ENCODE peak calls at places on chromosomes 1 and 21, in four cellular contexts. One of them, this sample, is unnamed. For H3K4me1, the result is how much of the 10 kb centered on the place peaks cover.

GRCh38 chr1:59186656-59187055 is 110.2 kb upstream of the FGGY start:
- DNase-seq in heart left ventricle: no peak
- DNase-seq in psoas muscle: peak
- DNase-seq in right atrium auricular region: peak
- DNase-seq in this sample: no peak

GRCh38 chr1:78006491-78006890 is 1.8 kb downstream of the DNAJB4 start:
- DNase-seq in psoas muscle: no peak
- DNase-seq in right atrium auricular region: no peak
- DNase-seq in heart left ventricle: no peak
- DNase-seq in this sample: no peak

GRCh38 chr1:101587749-101588148 is 350.9 kb downstream of the S1PR1 start:
- DNase-seq in right atrium auricular region: peak
- DNase-seq in psoas muscle: peak
- DNase-seq in heart left ventricle: peak
- DNase-seq in this sample: peak

GRCh38 chr1:93304716-93305138 is 41.0 kb upstream of the DR1 start:
- DNase-seq in heart left ventricle: peak
- DNase-seq in psoas muscle: no peak
- DNase-seq in right atrium auricular region: no peak
- DNase-seq in this sample: peak

GRCh38 chr21:29904359-29905282 is 35.2 kb downstream of the GRIK1 start:
- DNase-seq in heart left ventricle: no peak
- DNase-seq in right atrium auricular region: no peak
- DNase-seq in psoas muscle: no peak
- DNase-seq in this sample: no peak

GRCh38 chr1:212142883-212143530 is 107.5 kb downstream of the DTL start:
- DNase-seq in psoas muscle: no peak
- DNase-seq in heart left ventricle: no peak
- DNase-seq in right atrium auricular region: no peak
- DNase-seq in this sample: no peak

GRCh38 chr1:32365445-32365844 is 3.1 kb downstream of the TSSK3 start:
- DNase-seq in right atrium auricular region: no peak
- DNase-seq in psoas muscle: no peak
- DNase-seq in heart left ventricle: no peak
- DNase-seq in this sample: no peak

GRCh38 chr1:152458384-152459185 is 44.5 kb upstream of the CRNN start:
- DNase-seq in heart left ventricle: peak
- DNase-seq in right atrium auricular region: peak
- DNase-seq in psoas muscle: peak
- DNase-seq in this sample: peak

GRCh38 chr1:85296980-85297379 is 20.5 kb upstream of the BCL10 start:
- DNase-seq in heart left ventricle: no peak
- DNase-seq in psoas muscle: no peak
- DNase-seq in right atrium auricular region: no peak
- DNase-seq in this sample: no peak

GRCh38 chr1:29176567-29176966 is 5.1 kb downstream of the SRSF4 start:
- DNase-seq in heart left ventricle: no peak
- DNase-seq in right atrium auricular region: no peak
- DNase-seq in psoas muscle: no peak
- DNase-seq in this sample: no peak

GRCh38 chr1:221708076-221708571 is 33.8 kb downstream of the DUSP10 start:
- DNase-seq in psoas muscle: no peak
- DNase-seq in heart left ventricle: no peak
- DNase-seq in right atrium auricular region: no peak
- DNase-seq in this sample: peak

GRCh38 chr1:149848340-149848771 is 51.0 kb upstream of the BOLA1 start:
- DNase-seq in right atrium auricular region: no peak
- DNase-seq in psoas muscle: no peak
- DNase-seq in heart left ventricle: no peak
- DNase-seq in this sample: no peak

GRCh38 chr1:95388041-95388440 is 154.0 kb downstream of the RWDD3 start:
- DNase-seq in right atrium auricular region: no peak
- DNase-seq in psoas muscle: no peak
- DNase-seq in heart left ventricle: no peak
- DNase-seq in this sample: peak

GRCh38 chr1:35810096-35810860 is 2.5 kb downstream of the AGO4 start:
- DNase-seq in right atrium auricular region: no peak
- DNase-seq in psoas muscle: no peak
- DNase-seq in heart left ventricle: no peak
- DNase-seq in this sample: no peak

GRCh38 chr1:103560427-103560826 is 11.0 kb upstream of the AMY2B start:
- DNase-seq in heart left ventricle: no peak
- DNase-seq in right atrium auricular region: no peak
- DNase-seq in psoas muscle: no peak
- DNase-seq in this sample: no peak

GRCh38 chr1:15154480-15155036 is 1.0 kb downstream of the TMEM51 start:
- DNase-seq in right atrium auricular region: no peak
- DNase-seq in psoas muscle: peak
- DNase-seq in heart left ventricle: no peak
- DNase-seq in this sample: peak

GRCh38 chr1:111729271-111729921 is 9.8 kb downstream of the INKA2 start:
- DNase-seq in psoas muscle: peak
- DNase-seq in heart left ventricle: peak
- DNase-seq in right atrium auricular region: peak
- DNase-seq in this sample: no peak

GRCh38 chr1:81317191-81317590 is 483.5 kb upstream of the ADGRL2 start:
- DNase-seq in right atrium auricular region: no peak
- DNase-seq in psoas muscle: no peak
- DNase-seq in heart left ventricle: no peak
- DNase-seq in this sample: no peak

GRCh38 chr1:8423134-8423701 is 105.3 kb downstream of the SLC45A1 start:
- DNase-seq in right atrium auricular region: no peak
- DNase-seq in heart left ventricle: peak
- DNase-seq in psoas muscle: peak
- DNase-seq in this sample: peak

GRCh38 chr21:36491191-36491916 is 11.4 kb upstream of the CLDN14 start:
- DNase-seq in heart left ventricle: no peak
- DNase-seq in right atrium auricular region: no peak
- DNase-seq in psoas muscle: no peak
- DNase-seq in this sample: no peak

GRCh38 chr21:35044128-35044527 is 5.0 kb downstream of the RUNX1 start:
- DNase-seq in heart left ventricle: no peak
- DNase-seq in psoas muscle: no peak
- DNase-seq in right atrium auricular region: no peak
- DNase-seq in this sample: no peak

GRCh38 chr21:35045539-35046222 is 3.4 kb downstream of the RUNX1 start:
- DNase-seq in heart left ventricle: no peak
- DNase-seq in psoas muscle: no peak
- DNase-seq in right atrium auricular region: no peak
- DNase-seq in this sample: no peak

GRCh38 chr21:35041122-35041521 is 8.0 kb downstream of the RUNX1 start:
- DNase-seq in heart left ventricle: no peak
- DNase-seq in right atrium auricular region: no peak
- DNase-seq in psoas muscle: no peak
- DNase-seq in this sample: no peak

GRCh38 chr21:35044770-35045538 is 4.1 kb downstream of the RUNX1 start:
- DNase-seq in right atrium auricular region: no peak
- DNase-seq in heart left ventricle: no peak
- DNase-seq in psoas muscle: no peak
- DNase-seq in this sample: no peak

DNA sequence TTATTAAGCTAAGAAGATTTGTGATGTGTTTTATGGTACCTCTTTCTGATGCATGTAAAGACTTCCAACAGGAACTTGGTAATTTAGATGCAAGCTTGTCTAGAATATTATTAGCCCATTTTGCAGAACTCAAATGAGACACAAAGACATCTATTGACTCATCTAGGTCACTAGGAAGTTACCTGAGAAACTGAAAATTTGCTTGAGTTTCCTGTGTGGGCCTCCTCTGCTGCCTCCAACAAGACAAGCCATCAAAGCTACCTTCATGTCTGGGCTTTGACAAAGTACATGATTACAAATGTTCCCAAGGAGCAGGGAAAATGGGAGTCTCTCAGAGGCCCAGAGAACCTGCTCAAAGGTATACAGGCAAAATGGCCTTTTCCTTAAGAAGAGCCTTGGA is 5.6 kb downstream of the RUNX1 start:
- DNase-seq in right atrium auricular region: no peak
- DNase-seq in heart left ventricle: no peak
- DNase-seq in psoas muscle: no peak
- DNase-seq in this sample: no peak
- H3K4me1 ChIP-seq in right atrium auricular region: under half
- H3K4me1 ChIP-seq in heart left ventricle: under half
- H3K4me1 ChIP-seq in psoas muscle: under half
- H3K4me1 ChIP-seq in this sample: under half

GRCh38 chr1:228105996-228106799 is 2.9 kb downstream of the MRPL55 start:
- DNase-seq in heart left ventricle: no peak
- DNase-seq in right atrium auricular region: no peak
- DNase-seq in psoas muscle: no peak
- DNase-seq in this sample: no peak

GRCh38 chr1:228107636-228108035 is 1.5 kb downstream of the MRPL55 start:
- DNase-seq in heart left ventricle: no peak
- DNase-seq in right atrium auricular region: no peak
- DNase-seq in psoas muscle: no peak
- DNase-seq in this sample: no peak

GRCh38 chr1:228104526-228105251 is 1.6 kb upstream of the C1orf35 start:
- DNase-seq in psoas muscle: peak
- DNase-seq in right atrium auricular region: no peak
- DNase-seq in heart left ventricle: no peak
- DNase-seq in this sample: no peak

GRCh38 chr1:228106800-228107054 is 2.4 kb downstream of the MRPL55 start:
- DNase-seq in right atrium auricular region: no peak
- DNase-seq in psoas muscle: no peak
- DNase-seq in heart left ventricle: no peak
- DNase-seq in this sample: no peak

DNA sequence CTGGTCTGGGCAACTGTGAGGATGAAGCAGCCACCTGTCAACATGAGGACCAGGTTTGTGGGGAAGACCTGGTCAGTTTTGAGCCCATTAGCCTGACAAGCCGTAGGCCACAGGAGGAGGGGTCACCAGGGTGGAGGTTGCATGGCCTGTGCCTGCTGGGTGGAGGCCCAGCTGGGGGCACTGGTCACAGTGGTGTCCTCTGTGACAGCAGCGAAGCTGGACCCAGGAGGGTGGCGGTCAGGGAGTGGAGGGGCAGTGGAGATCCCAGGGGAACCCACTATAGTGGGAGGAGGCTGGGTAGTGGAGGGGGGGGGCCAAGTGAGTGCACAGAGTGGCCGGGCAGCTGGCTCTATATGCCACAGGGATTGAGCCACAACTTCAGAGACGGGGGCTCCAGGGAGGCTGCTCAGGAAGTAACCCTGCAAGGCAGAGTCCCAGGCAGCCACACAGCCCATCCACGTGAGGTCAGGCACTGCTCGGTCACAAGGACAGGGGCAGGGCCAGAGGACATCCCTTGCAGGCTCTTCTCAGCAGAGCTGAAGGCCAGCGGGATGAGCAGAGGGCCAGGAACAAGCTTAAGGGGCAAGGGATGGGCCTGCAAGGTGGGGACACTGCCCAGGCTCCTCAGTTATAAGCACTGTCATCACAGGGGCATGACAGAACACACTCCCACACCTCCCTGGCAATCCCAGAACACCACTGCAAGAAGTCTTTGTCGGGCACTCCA is 2.3 kb upstream of the C1orf35 start:
- DNase-seq in psoas muscle: no peak
- DNase-seq in right atrium auricular region: no peak
- DNase-seq in heart left ventricle: no peak
- DNase-seq in this sample: no peak
- H3K4me1 ChIP-seq in psoas muscle: under half
- H3K4me1 ChIP-seq in right atrium auricular region: under half
- H3K4me1 ChIP-seq in heart left ventricle: under half
- H3K4me1 ChIP-seq in this sample: under half

GRCh38 chr1:19040010-19040680 is 83.7 kb upstream of the IFFO2 start:
- DNase-seq in right atrium auricular region: no peak
- DNase-seq in psoas muscle: no peak
- DNase-seq in heart left ventricle: no peak
- DNase-seq in this sample: no peak
- H3K4me1 ChIP-seq in right atrium auricular region: under half
- H3K4me1 ChIP-seq in psoas muscle: under half
- H3K4me1 ChIP-seq in heart left ventricle: under half
- H3K4me1 ChIP-seq in this sample: under half

GRCh38 chr1:116559304-116559761 is 11.5 kb downstream of the CD58 start:
- DNase-seq in right atrium auricular region: no peak
- DNase-seq in psoas muscle: no peak
- DNase-seq in heart left ventricle: no peak
- DNase-seq in this sample: no peak
- H3K4me1 ChIP-seq in right atrium auricular region: under half
- H3K4me1 ChIP-seq in psoas muscle: under half
- H3K4me1 ChIP-seq in heart left ventricle: under half
- H3K4me1 ChIP-seq in this sample: under half

GRCh38 chr1:52651904-52652303 is 18.9 kb downstream of the SHISAL2A start:
- DNase-seq in heart left ventricle: no peak
- DNase-seq in right atrium auricular region: no peak
- DNase-seq in psoas muscle: peak
- DNase-seq in this sample: no peak

GRCh38 chr1:52658795-52659194 is 25.8 kb downstream of the SHISAL2A start:
- DNase-seq in right atrium auricular region: no peak
- DNase-seq in psoas muscle: peak
- DNase-seq in heart left ventricle: no peak
- DNase-seq in this sample: no peak

GRCh38 chr1:52657702-52658101 is 24.7 kb downstream of the SHISAL2A start:
- DNase-seq in psoas muscle: no peak
- DNase-seq in heart left ventricle: no peak
- DNase-seq in right atrium auricular region: no peak
- DNase-seq in this sample: no peak

GRCh38 chr1:52653207-52653849 is 20.4 kb downstream of the SHISAL2A start:
- DNase-seq in psoas muscle: no peak
- DNase-seq in right atrium auricular region: no peak
- DNase-seq in heart left ventricle: no peak
- DNase-seq in this sample: no peak

DNA sequence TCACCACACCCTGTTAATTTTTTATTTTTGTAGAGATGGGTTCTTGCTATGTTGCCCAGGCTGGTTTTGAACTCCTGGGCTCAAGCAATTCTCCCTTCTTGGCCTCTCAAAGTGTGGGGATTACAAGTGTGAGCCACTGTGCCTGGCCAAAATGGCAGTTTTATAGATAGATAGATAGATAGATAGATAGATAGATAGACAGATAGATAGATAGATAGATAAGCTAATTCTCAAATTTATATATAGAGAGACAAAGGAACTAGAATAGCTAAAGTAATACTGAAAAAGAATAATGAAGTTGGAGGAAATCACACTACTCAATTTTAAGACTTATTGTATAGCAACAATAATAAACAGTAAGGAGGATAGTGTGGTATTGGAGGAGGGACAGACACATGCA is 21.1 kb downstream of the SHISAL2A start:
- DNase-seq in heart left ventricle: no peak
- DNase-seq in right atrium auricular region: no peak
- DNase-seq in psoas muscle: no peak
- DNase-seq in this sample: no peak
- H3K4me1 ChIP-seq in heart left ventricle: under half
- H3K4me1 ChIP-seq in right atrium auricular region: under half
- H3K4me1 ChIP-seq in psoas muscle: under half
- H3K4me1 ChIP-seq in this sample: under half

This sample was measured in BE2C.